ENCODE peak calls at places on chromosomes 1 and 21, in eight cellular contexts. One of them, this sample, is unnamed.

GRCh38 chr1:173330149-173330951 is 123.2 kb upstream of the TNFSF4 start:
- DNase-seq in heart right ventricle: no peak
- DNase-seq in myocyte: peak
- DNase-seq in central memory CD4-positive, alpha-beta T cell: no peak
- DNase-seq in NCI-H1105: no peak
- DNase-seq in epithelial cell of prostate: no peak
- DNase-seq in activated T-cell treated with anti-CD3 and anti-CD28 coated beads for 24 hours: no peak
- DNase-seq in stimulated activated CD4-positive, alpha-beta T cell treated with anti-CD3 and anti-CD28 coated beads, Interleukin-4, amount 100 ng/mL, for 1 hour: no peak
- DNase-seq in this sample: no peak

GRCh38 chr1:97243973-97244560 is 522.5 kb downstream of the PTBP2 start:
- DNase-seq in heart right ventricle: no peak
- DNase-seq in myocyte: peak
- DNase-seq in central memory CD4-positive, alpha-beta T cell: no peak
- DNase-seq in NCI-H1105: no peak
- DNase-seq in epithelial cell of prostate: no peak
- DNase-seq in activated T-cell treated with anti-CD3 and anti-CD28 coated beads for 24 hours: no peak
- DNase-seq in stimulated activated CD4-positive, alpha-beta T cell treated with anti-CD3 and anti-CD28 coated beads, Interleukin-4, amount 100 ng/mL, for 1 hour: no peak
- DNase-seq in this sample: no peak

GRCh38 chr1:213051127-213051880 is at the start of gene RPS6KC1:
- DNase-seq in heart right ventricle: peak
- DNase-seq in myocyte: peak
- DNase-seq in central memory CD4-positive, alpha-beta T cell: peak
- DNase-seq in NCI-H1105: peak
- DNase-seq in epithelial cell of prostate: peak
- DNase-seq in activated T-cell treated with anti-CD3 and anti-CD28 coated beads for 24 hours: peak
- DNase-seq in stimulated activated CD4-positive, alpha-beta T cell treated with anti-CD3 and anti-CD28 coated beads, Interleukin-4, amount 100 ng/mL, for 1 hour: peak
- DNase-seq in this sample: peak

GRCh38 chr1:151164732-151165280 is 896 bp downstream of the LYSMD1 start:
- DNase-seq in heart right ventricle: no peak
- DNase-seq in myocyte: no peak
- DNase-seq in central memory CD4-positive, alpha-beta T cell: no peak
- DNase-seq in NCI-H1105: no peak
- DNase-seq in epithelial cell of prostate: no peak
- DNase-seq in activated T-cell treated with anti-CD3 and anti-CD28 coated beads for 24 hours: no peak
- DNase-seq in stimulated activated CD4-positive, alpha-beta T cell treated with anti-CD3 and anti-CD28 coated beads, Interleukin-4, amount 100 ng/mL, for 1 hour: no peak
- DNase-seq in this sample: no peak

GRCh38 chr1:78304766-78305165 is 186.0 kb upstream of the PTGFR start:
- DNase-seq in heart right ventricle: no peak
- DNase-seq in myocyte: no peak
- DNase-seq in central memory CD4-positive, alpha-beta T cell: no peak
- DNase-seq in NCI-H1105: no peak
- DNase-seq in epithelial cell of prostate: no peak
- DNase-seq in activated T-cell treated with anti-CD3 and anti-CD28 coated beads for 24 hours: no peak
- DNase-seq in stimulated activated CD4-positive, alpha-beta T cell treated with anti-CD3 and anti-CD28 coated beads, Interleukin-4, amount 100 ng/mL, for 1 hour: no peak
- DNase-seq in this sample: no peak

GRCh38 chr21:44927587-44928461 is 7.1 kb upstream of the ITGB2 start:
- DNase-seq in heart right ventricle: peak
- DNase-seq in myocyte: peak
- DNase-seq in central memory CD4-positive, alpha-beta T cell: peak
- DNase-seq in NCI-H1105: no peak
- DNase-seq in epithelial cell of prostate: no peak
- DNase-seq in activated T-cell treated with anti-CD3 and anti-CD28 coated beads for 24 hours: peak
- DNase-seq in stimulated activated CD4-positive, alpha-beta T cell treated with anti-CD3 and anti-CD28 coated beads, Interleukin-4, amount 100 ng/mL, for 1 hour: peak
- DNase-seq in this sample: no peak

GRCh38 chr1:34709547-34709946 is 45.3 kb upstream of the GJB5 start:
- DNase-seq in heart right ventricle: no peak
- DNase-seq in myocyte: peak
- DNase-seq in central memory CD4-positive, alpha-beta T cell: no peak
- DNase-seq in NCI-H1105: no peak
- DNase-seq in epithelial cell of prostate: no peak
- DNase-seq in activated T-cell treated with anti-CD3 and anti-CD28 coated beads for 24 hours: no peak
- DNase-seq in stimulated activated CD4-positive, alpha-beta T cell treated with anti-CD3 and anti-CD28 coated beads, Interleukin-4, amount 100 ng/mL, for 1 hour: no peak
- DNase-seq in this sample: no peak

GRCh38 chr1:91650764-91651163 is 150.1 kb downstream of the CDC7 start:
- DNase-seq in heart right ventricle: peak
- DNase-seq in myocyte: peak
- DNase-seq in central memory CD4-positive, alpha-beta T cell: no peak
- DNase-seq in NCI-H1105: no peak
- DNase-seq in epithelial cell of prostate: peak
- DNase-seq in activated T-cell treated with anti-CD3 and anti-CD28 coated beads for 24 hours: no peak
- DNase-seq in stimulated activated CD4-positive, alpha-beta T cell treated with anti-CD3 and anti-CD28 coated beads, Interleukin-4, amount 100 ng/mL, for 1 hour: no peak
- DNase-seq in this sample: no peak

GRCh38 chr1:150365945-150366344 is 2.0 kb downstream of the RPRD2 start:
- DNase-seq in heart right ventricle: no peak
- DNase-seq in myocyte: no peak
- DNase-seq in central memory CD4-positive, alpha-beta T cell: no peak
- DNase-seq in NCI-H1105: no peak
- DNase-seq in epithelial cell of prostate: no peak
- DNase-seq in activated T-cell treated with anti-CD3 and anti-CD28 coated beads for 24 hours: no peak
- DNase-seq in stimulated activated CD4-positive, alpha-beta T cell treated with anti-CD3 and anti-CD28 coated beads, Interleukin-4, amount 100 ng/mL, for 1 hour: no peak
- DNase-seq in this sample: no peak

GRCh38 chr1:207698822-207699483 is 52.9 kb upstream of the CD46 start:
- DNase-seq in heart right ventricle: peak
- DNase-seq in myocyte: peak
- DNase-seq in central memory CD4-positive, alpha-beta T cell: peak
- DNase-seq in NCI-H1105: peak
- DNase-seq in epithelial cell of prostate: no peak
- DNase-seq in activated T-cell treated with anti-CD3 and anti-CD28 coated beads for 24 hours: peak
- DNase-seq in stimulated activated CD4-positive, alpha-beta T cell treated with anti-CD3 and anti-CD28 coated beads, Interleukin-4, amount 100 ng/mL, for 1 hour: peak
- DNase-seq in this sample: peak

GRCh38 chr1:25695991-25696330 is 79.4 kb downstream of the MAN1C1 start:
- DNase-seq in heart right ventricle: no peak
- DNase-seq in myocyte: peak
- DNase-seq in central memory CD4-positive, alpha-beta T cell: no peak
- DNase-seq in NCI-H1105: no peak
- DNase-seq in epithelial cell of prostate: no peak
- DNase-seq in activated T-cell treated with anti-CD3 and anti-CD28 coated beads for 24 hours: no peak
- DNase-seq in stimulated activated CD4-positive, alpha-beta T cell treated with anti-CD3 and anti-CD28 coated beads, Interleukin-4, amount 100 ng/mL, for 1 hour: no peak
- DNase-seq in this sample: no peak

GRCh38 chr1:110155878-110156522 is 5.7 kb downstream of the SLC6A17 start:
- DNase-seq in heart right ventricle: peak
- DNase-seq in myocyte: peak
- DNase-seq in central memory CD4-positive, alpha-beta T cell: no peak
- DNase-seq in NCI-H1105: no peak
- DNase-seq in epithelial cell of prostate: no peak
- DNase-seq in activated T-cell treated with anti-CD3 and anti-CD28 coated beads for 24 hours: no peak
- DNase-seq in stimulated activated CD4-positive, alpha-beta T cell treated with anti-CD3 and anti-CD28 coated beads, Interleukin-4, amount 100 ng/mL, for 1 hour: peak
- DNase-seq in this sample: no peak